ENCODE peak calls at places on chromosomes 11 and 22, in four cellular contexts. One of them, this sample, is unnamed.

GRCh38 chr22:43883012-43883661 is 8.7 kb downstream of the PNPLA5 start:
- DNase-seq in endothelial cell of umbilical vein: peak
- DNase-seq in HCT116: peak
- DNase-seq in A549: peak
- DNase-seq in this sample: peak

GRCh38 chr11:90448280-90448679 is 225.4 kb upstream of the CHORDC1 start:
- DNase-seq in endothelial cell of umbilical vein: no peak
- DNase-seq in HCT116: no peak
- DNase-seq in A549: no peak
- DNase-seq in this sample: no peak

GRCh38 chr11:5966958-5967357 is 1.3 kb downstream of the OR56A5 start:
- DNase-seq in endothelial cell of umbilical vein: no peak
- DNase-seq in A549: no peak
- DNase-seq in HCT116: no peak
- DNase-seq in this sample: no peak

GRCh38 chr11:95544095-95544795 is 245.3 kb downstream of the FAM76B start:
- DNase-seq in endothelial cell of umbilical vein: no peak
- DNase-seq in A549: no peak
- DNase-seq in HCT116: no peak
- DNase-seq in this sample: no peak

GRCh38 chr22:46047226-46047625 is 70.3 kb upstream of the WNT7B start:
- DNase-seq in HCT116: no peak
- DNase-seq in endothelial cell of umbilical vein: no peak
- DNase-seq in A549: no peak
- DNase-seq in this sample: no peak

GRCh38 chr11:83574516-83574915 is 288.3 kb upstream of the CCDC90B start:
- DNase-seq in A549: no peak
- DNase-seq in endothelial cell of umbilical vein: no peak
- DNase-seq in HCT116: no peak
- DNase-seq in this sample: no peak

GRCh38 chr11:29166306-29166705 is 850.5 kb downstream of the KCNA4 start:
- DNase-seq in endothelial cell of umbilical vein: no peak
- DNase-seq in HCT116: no peak
- DNase-seq in A549: no peak
- DNase-seq in this sample: no peak

GRCh38 chr22:19749876-19750275 is 10.7 kb upstream of the TBX1 start:
- DNase-seq in endothelial cell of umbilical vein: no peak
- DNase-seq in HCT116: no peak
- DNase-seq in A549: no peak
- DNase-seq in this sample: no peak

GRCh38 chr22:29253561-29254282 is 14.1 kb downstream of the RHBDD3 start:
- DNase-seq in HCT116: no peak
- DNase-seq in endothelial cell of umbilical vein: no peak
- DNase-seq in A549: no peak
- DNase-seq in this sample: no peak

GRCh38 chr11:520428-521178 is 13.6 kb upstream of the RNH1 start:
- DNase-seq in HCT116: no peak
- DNase-seq in A549: no peak
- DNase-seq in endothelial cell of umbilical vein: no peak
- DNase-seq in this sample: no peak

GRCh38 chr11:132941024-132941646 is 591.2 kb downstream of the OPCML start:
- DNase-seq in HCT116: no peak
- DNase-seq in A549: no peak
- DNase-seq in endothelial cell of umbilical vein: peak
- DNase-seq in this sample: peak

GRCh38 chr11:88338223-88338661 is 706 bp upstream of the CTSC start:
- DNase-seq in endothelial cell of umbilical vein: peak
- DNase-seq in HCT116: no peak
- DNase-seq in A549: peak
- DNase-seq in this sample: peak

GRCh38 chr11:74818283-74818946 is 69.8 kb downstream of the RNF169 start:
- DNase-seq in A549: no peak
- DNase-seq in endothelial cell of umbilical vein: peak
- DNase-seq in HCT116: no peak
- DNase-seq in this sample: no peak

GRCh38 chr11:104798794-104799193 is 99.5 kb downstream of the CASP12 start:
- DNase-seq in endothelial cell of umbilical vein: no peak
- DNase-seq in HCT116: no peak
- DNase-seq in A549: no peak
- DNase-seq in this sample: no peak

GRCh38 chr11:35006389-35007128 is 90.1 kb downstream of the PDHX start:
- DNase-seq in endothelial cell of umbilical vein: no peak
- DNase-seq in A549: no peak
- DNase-seq in HCT116: no peak
- DNase-seq in this sample: peak

GRCh38 chr11:8230921-8231847 is 32.5 kb downstream of the LMO1 start:
- DNase-seq in endothelial cell of umbilical vein: no peak
- DNase-seq in HCT116: no peak
- DNase-seq in A549: no peak
- DNase-seq in this sample: no peak

GRCh38 chr11:75815345-75815983 is 454 bp downstream of the UVRAG start:
- DNase-seq in HCT116: no peak
- DNase-seq in endothelial cell of umbilical vein: peak
- DNase-seq in A549: peak
- DNase-seq in this sample: peak

GRCh38 chr22:42396621-42397331 is 35.4 kb downstream of the NFAM1 start:
- DNase-seq in A549: no peak
- DNase-seq in endothelial cell of umbilical vein: no peak
- DNase-seq in HCT116: peak
- DNase-seq in this sample: no peak

GRCh38 chr22:29731058-29731850 is 11.5 kb downstream of the CABP7 start:
- DNase-seq in endothelial cell of umbilical vein: no peak
- DNase-seq in HCT116: no peak
- DNase-seq in A549: no peak
- DNase-seq in this sample: no peak

GRCh38 chr11:537622-538430 is 499 bp downstream of the LRRC56 start:
- DNase-seq in HCT116: no peak
- DNase-seq in A549: no peak
- DNase-seq in endothelial cell of umbilical vein: no peak
- DNase-seq in this sample: no peak

GRCh38 chr22:39654959-39655579 is 84.5 kb downstream of the CACNA1I start:
- DNase-seq in HCT116: no peak
- DNase-seq in endothelial cell of umbilical vein: no peak
- DNase-seq in A549: no peak
- DNase-seq in this sample: peak

GRCh38 chr11:88179141-88179540 is 3.9 kb upstream of the RAB38 start:
- DNase-seq in HCT116: no peak
- DNase-seq in endothelial cell of umbilical vein: no peak
- DNase-seq in A549: no peak
- DNase-seq in this sample: no peak

GRCh38 chr11:111846640-111847039 is 24.7 kb downstream of the ALG9 start:
- DNase-seq in endothelial cell of umbilical vein: peak
- DNase-seq in HCT116: no peak
- DNase-seq in A549: no peak
- DNase-seq in this sample: peak

GRCh38 chr11:117837791-117838190 is 13.2 kb upstream of the FXYD2 start:
- DNase-seq in A549: no peak
- DNase-seq in endothelial cell of umbilical vein: no peak
- DNase-seq in HCT116: no peak
- DNase-seq in this sample: no peak

GRCh38 chr11:63767415-63768231 is 952 bp downstream of the ZFTA start:
- DNase-seq in A549: peak
- DNase-seq in HCT116: peak
- DNase-seq in endothelial cell of umbilical vein: peak
- DNase-seq in this sample: peak

GRCh38 chr11:10379433-10379832 is 74.6 kb downstream of the ADM start:
- DNase-seq in A549: no peak
- DNase-seq in HCT116: no peak
- DNase-seq in endothelial cell of umbilical vein: no peak
- DNase-seq in this sample: no peak

GRCh38 chr22:44269117-44269498 is 43.6 kb downstream of the SHISAL1 start:
- DNase-seq in HCT116: no peak
- DNase-seq in A549: no peak
- DNase-seq in endothelial cell of umbilical vein: no peak
- DNase-seq in this sample: no peak

GRCh38 chr11:17915500-17916143 is 97.2 kb downstream of the SERGEF start:
- DNase-seq in HCT116: no peak
- DNase-seq in A549: no peak
- DNase-seq in endothelial cell of umbilical vein: no peak
- DNase-seq in this sample: no peak

DNA sequence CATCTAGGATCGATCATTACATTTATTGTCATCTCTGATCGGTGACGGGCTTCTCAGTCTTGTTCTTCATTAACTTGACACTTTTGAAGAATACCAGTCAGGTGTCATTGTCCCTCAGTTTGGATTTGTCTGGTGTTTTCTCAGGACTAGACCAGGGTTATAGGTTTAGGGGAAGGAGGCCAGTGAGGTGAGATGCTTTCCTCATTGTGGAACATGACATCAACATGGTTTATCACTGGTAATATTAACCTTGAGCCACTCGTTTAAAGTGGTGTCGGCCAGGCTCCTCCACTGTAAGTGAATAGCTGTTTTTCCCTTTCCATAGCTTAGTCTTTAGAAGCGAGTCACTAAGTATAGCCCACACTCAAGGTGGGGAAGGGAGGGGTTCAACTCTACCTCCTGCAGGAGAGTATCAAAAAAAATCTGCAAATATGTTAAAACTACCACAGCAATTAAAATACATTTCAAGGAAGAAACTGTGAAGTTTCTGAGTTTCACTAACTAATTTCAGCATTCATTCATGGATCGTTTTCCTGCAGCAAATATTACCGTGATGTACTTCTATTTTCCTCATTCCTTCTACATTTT is 42.0 kb downstream of the KCNQ1OT1 start:
- DNase-seq in HCT116: no peak
- DNase-seq in endothelial cell of umbilical vein: no peak
- DNase-seq in A549: no peak
- DNase-seq in this sample: no peak
- TF ChIP-seq MAX in HCT116: no peak
- TF ChIP-seq MAX in endothelial cell of umbilical vein: no peak
- TF ChIP-seq MAX in A549: no peak
- TF ChIP-seq MAX in this sample: no peak

GRCh38 chr11:102451693-102452460 is 688 bp downstream of the TMEM123 start:
- DNase-seq in HCT116: no peak
- DNase-seq in A549: peak
- DNase-seq in endothelial cell of umbilical vein: peak
- DNase-seq in this sample: peak
- TF ChIP-seq POLR2A in HCT116: no peak
- TF ChIP-seq POLR2A in A549: no peak
- TF ChIP-seq POLR2A in endothelial cell of umbilical vein: no peak
- TF ChIP-seq POLR2A in this sample: peak

GRCh38 chr11:67406969-67407699 is 3.3 kb downstream of the TBC1D10C start:
- DNase-seq in A549: no peak
- DNase-seq in endothelial cell of umbilical vein: no peak
- DNase-seq in HCT116: no peak
- DNase-seq in this sample: no peak
- H3K4me3 ChIP-seq in A549: no peak
- H3K4me3 ChIP-seq in endothelial cell of umbilical vein: no peak
- H3K4me3 ChIP-seq in HCT116: no peak
- H3K4me3 ChIP-seq in this sample: no peak

DNA sequence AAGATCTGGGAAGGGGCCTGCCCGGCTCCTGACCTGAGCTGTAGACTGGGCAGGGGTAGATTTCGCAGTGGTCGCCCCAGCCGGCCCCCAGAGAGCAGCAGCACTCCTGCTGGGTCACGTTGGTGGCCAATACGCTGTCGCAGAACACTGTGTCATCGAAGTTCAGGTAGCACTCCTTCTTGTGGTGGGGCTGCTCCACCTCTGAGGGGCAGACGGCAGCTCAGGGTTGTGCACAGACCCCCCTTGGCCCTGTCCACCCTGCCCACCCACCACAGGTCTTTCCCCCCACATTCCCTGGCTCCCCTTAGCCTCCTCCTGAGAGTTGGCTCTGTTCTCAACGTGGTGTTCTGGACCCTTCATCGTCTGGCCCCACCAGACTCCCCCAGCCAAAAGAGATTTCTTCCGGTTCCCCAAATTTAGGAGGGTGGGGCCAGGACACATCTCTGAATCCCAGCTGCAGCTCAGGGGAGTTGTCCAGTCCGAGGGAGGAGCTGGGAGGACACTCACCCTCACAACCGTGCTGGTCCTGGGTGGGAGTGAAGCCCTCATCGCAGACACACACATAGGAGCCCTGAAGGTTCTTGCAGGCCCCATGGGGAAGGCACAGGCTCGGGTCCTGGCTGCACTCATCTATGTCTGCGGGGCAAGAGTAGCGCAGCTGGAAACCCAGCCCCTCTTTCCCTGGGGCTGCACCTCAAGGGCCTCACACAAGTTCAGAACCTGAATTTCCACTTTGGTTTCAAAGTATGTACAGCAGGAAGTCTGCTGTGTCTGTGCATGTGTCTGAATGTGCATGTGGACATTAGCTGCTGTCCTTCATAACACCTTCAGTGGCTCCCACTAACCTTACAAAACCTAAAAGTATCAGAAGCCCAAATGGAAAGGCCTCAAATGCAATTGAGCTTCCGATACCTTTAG is 16.5 kb downstream of the SCYL1 start:
- DNase-seq in HCT116: no peak
- DNase-seq in endothelial cell of umbilical vein: peak
- DNase-seq in A549: no peak
- DNase-seq in this sample: no peak
- TF ChIP-seq MAX in HCT116: no peak
- TF ChIP-seq MAX in endothelial cell of umbilical vein: no peak
- TF ChIP-seq MAX in A549: no peak
- TF ChIP-seq MAX in this sample: no peak

DNA sequence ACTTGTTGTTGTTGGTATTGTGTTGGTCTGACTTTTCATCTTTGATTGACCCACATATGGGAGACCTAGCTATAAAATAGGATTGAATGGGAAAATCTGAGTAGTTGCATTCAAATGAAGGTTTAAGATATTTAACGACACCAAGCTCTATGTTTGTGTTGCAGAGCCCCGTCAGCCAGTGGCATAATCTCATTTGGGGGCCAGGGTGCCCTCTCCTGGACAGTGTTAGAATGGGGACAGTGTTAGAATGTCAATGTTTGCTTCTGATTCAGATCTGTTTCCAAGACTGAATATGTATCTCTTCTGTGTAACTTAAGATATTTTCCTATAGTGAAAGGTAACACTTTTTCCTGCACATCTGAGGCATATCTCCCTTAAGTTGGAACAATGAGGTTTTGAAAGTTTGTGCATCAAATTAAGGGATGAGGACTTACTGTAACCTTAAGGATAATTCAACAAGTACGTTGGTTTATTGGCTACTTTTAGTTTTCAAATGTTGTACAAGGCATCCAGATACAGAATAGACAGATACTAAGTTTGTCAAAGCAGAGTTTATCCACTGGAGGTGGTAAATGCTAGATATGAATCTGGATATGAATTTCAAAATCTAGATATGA is 5.3 kb upstream of the OR52M1 start:
- DNase-seq in A549: peak
- DNase-seq in HCT116: no peak
- DNase-seq in endothelial cell of umbilical vein: peak
- DNase-seq in this sample: peak
- TF ChIP-seq POLR2A in A549: no peak
- TF ChIP-seq POLR2A in HCT116: no peak
- TF ChIP-seq POLR2A in endothelial cell of umbilical vein: no peak
- TF ChIP-seq POLR2A in this sample: no peak

GRCh38 chr11:119635041-119635745 is 93.8 kb downstream of the NECTIN1 start:
- DNase-seq in HCT116: no peak
- DNase-seq in A549: no peak
- DNase-seq in endothelial cell of umbilical vein: no peak
- DNase-seq in this sample: no peak
- H3K4me3 ChIP-seq in HCT116: no peak
- H3K4me3 ChIP-seq in A549: no peak
- H3K4me3 ChIP-seq in endothelial cell of umbilical vein: no peak
- H3K4me3 ChIP-seq in this sample: no peak

This sample was measured in NB4.